ENCODE peak calls at places on chromosomes 6 and 20, in six cellular contexts. One of them, this sample, is unnamed.

GRCh38 chr20:4661191-4661590 is 60.5 kb upstream of the PRND start:
- DNase-seq in mucosa of descending colon: peak; percentile 65
- DNase-seq in non-pigmented ciliary epithelial cell: no peak
- DNase-seq in T-helper 1 cell: no peak
- DNase-seq in stimulated activated CD8-positive, alpha-beta memory T cell treated with anti-CD3 and anti-CD28 coated beads, Interleukin-15, amount 100 ng/mL, for 48 hours: peak; percentile 8
- DNase-seq in dorsolateral prefrontal cortex: no peak
- DNase-seq in this sample: no peak

GRCh38 chr20:62053465-62054196 is 12.1 kb downstream of the TAF4 start:
- DNase-seq in dorsolateral prefrontal cortex: no peak
- DNase-seq in stimulated activated CD8-positive, alpha-beta memory T cell treated with anti-CD3 and anti-CD28 coated beads, Interleukin-15, amount 100 ng/mL, for 48 hours: no peak
- DNase-seq in mucosa of descending colon: no peak
- DNase-seq in non-pigmented ciliary epithelial cell: no peak
- DNase-seq in T-helper 1 cell: no peak
- DNase-seq in this sample: no peak

GRCh38 chr6:113495521-113495920 is 361.6 kb upstream of the MARCKS start:
- DNase-seq in T-helper 1 cell: no peak
- DNase-seq in mucosa of descending colon: no peak
- DNase-seq in non-pigmented ciliary epithelial cell: peak; percentile 90
- DNase-seq in dorsolateral prefrontal cortex: no peak
- DNase-seq in stimulated activated CD8-positive, alpha-beta memory T cell treated with anti-CD3 and anti-CD28 coated beads, Interleukin-15, amount 100 ng/mL, for 48 hours: no peak
- DNase-seq in this sample: no peak

GRCh38 chr20:21099653-21100589 is 6.2 kb downstream of the LINC00237 start:
- DNase-seq in T-helper 1 cell: no peak
- DNase-seq in dorsolateral prefrontal cortex: no peak
- DNase-seq in mucosa of descending colon: peak; percentile 72
- DNase-seq in stimulated activated CD8-positive, alpha-beta memory T cell treated with anti-CD3 and anti-CD28 coated beads, Interleukin-15, amount 100 ng/mL, for 48 hours: peak; percentile 25
- DNase-seq in non-pigmented ciliary epithelial cell: no peak
- DNase-seq in this sample: peak; percentile 42

GRCh38 chr6:7975764-7976146 is 65.2 kb upstream of the TXNDC5 start:
- DNase-seq in non-pigmented ciliary epithelial cell: no peak
- DNase-seq in dorsolateral prefrontal cortex: no peak
- DNase-seq in T-helper 1 cell: no peak
- DNase-seq in stimulated activated CD8-positive, alpha-beta memory T cell treated with anti-CD3 and anti-CD28 coated beads, Interleukin-15, amount 100 ng/mL, for 48 hours: no peak
- DNase-seq in mucosa of descending colon: no peak
- DNase-seq in this sample: no peak

GRCh38 chr6:137827977-137828815 is 38.9 kb upstream of the TNFAIP3 start:
- DNase-seq in mucosa of descending colon: no peak
- DNase-seq in non-pigmented ciliary epithelial cell: no peak
- DNase-seq in dorsolateral prefrontal cortex: no peak
- DNase-seq in stimulated activated CD8-positive, alpha-beta memory T cell treated with anti-CD3 and anti-CD28 coated beads, Interleukin-15, amount 100 ng/mL, for 48 hours: no peak
- DNase-seq in T-helper 1 cell: no peak
- DNase-seq in this sample: no peak

GRCh38 chr6:53412751-53413150 is 64.0 kb upstream of the ELOVL5 start:
- DNase-seq in dorsolateral prefrontal cortex: no peak
- DNase-seq in mucosa of descending colon: no peak
- DNase-seq in non-pigmented ciliary epithelial cell: no peak
- DNase-seq in T-helper 1 cell: no peak
- DNase-seq in stimulated activated CD8-positive, alpha-beta memory T cell treated with anti-CD3 and anti-CD28 coated beads, Interleukin-15, amount 100 ng/mL, for 48 hours: no peak
- DNase-seq in this sample: no peak

GRCh38 chr20:41734506-41734945 is 116.3 kb upstream of the CHD6 start:
- DNase-seq in stimulated activated CD8-positive, alpha-beta memory T cell treated with anti-CD3 and anti-CD28 coated beads, Interleukin-15, amount 100 ng/mL, for 48 hours: peak; percentile 1
- DNase-seq in mucosa of descending colon: no peak
- DNase-seq in dorsolateral prefrontal cortex: peak; percentile 19
- DNase-seq in T-helper 1 cell: peak; percentile 8
- DNase-seq in non-pigmented ciliary epithelial cell: peak; percentile 2
- DNase-seq in this sample: no peak

GRCh38 chr6:33112148-33112547 is 36.4 kb downstream of the HLA-DPB1 start:
- DNase-seq in mucosa of descending colon: no peak
- DNase-seq in non-pigmented ciliary epithelial cell: peak; percentile 20
- DNase-seq in stimulated activated CD8-positive, alpha-beta memory T cell treated with anti-CD3 and anti-CD28 coated beads, Interleukin-15, amount 100 ng/mL, for 48 hours: no peak
- DNase-seq in T-helper 1 cell: peak; percentile 24
- DNase-seq in dorsolateral prefrontal cortex: no peak
- DNase-seq in this sample: no peak

GRCh38 chr20:22288156-22288555 is 296.2 kb downstream of the FOXA2 start:
- DNase-seq in dorsolateral prefrontal cortex: no peak
- DNase-seq in mucosa of descending colon: no peak
- DNase-seq in T-helper 1 cell: no peak
- DNase-seq in stimulated activated CD8-positive, alpha-beta memory T cell treated with anti-CD3 and anti-CD28 coated beads, Interleukin-15, amount 100 ng/mL, for 48 hours: no peak
- DNase-seq in non-pigmented ciliary epithelial cell: no peak
- DNase-seq in this sample: no peak

GRCh38 chr20:50418890-50419642 is 91.1 kb upstream of the PTPN1 start:
- DNase-seq in non-pigmented ciliary epithelial cell: no peak
- DNase-seq in dorsolateral prefrontal cortex: no peak
- DNase-seq in stimulated activated CD8-positive, alpha-beta memory T cell treated with anti-CD3 and anti-CD28 coated beads, Interleukin-15, amount 100 ng/mL, for 48 hours: no peak
- DNase-seq in mucosa of descending colon: no peak
- DNase-seq in T-helper 1 cell: no peak
- DNase-seq in this sample: no peak

GRCh38 chr20:51327251-51327841 is 215.2 kb downstream of the NFATC2 start:
- DNase-seq in T-helper 1 cell: no peak
- DNase-seq in non-pigmented ciliary epithelial cell: peak; percentile 86
- DNase-seq in dorsolateral prefrontal cortex: peak; percentile 22
- DNase-seq in mucosa of descending colon: no peak
- DNase-seq in stimulated activated CD8-positive, alpha-beta memory T cell treated with anti-CD3 and anti-CD28 coated beads, Interleukin-15, amount 100 ng/mL, for 48 hours: no peak
- DNase-seq in this sample: no peak

GRCh38 chr6:7911345-7911725 is 747 bp upstream of the TXNDC5 start:
- DNase-seq in stimulated activated CD8-positive, alpha-beta memory T cell treated with anti-CD3 and anti-CD28 coated beads, Interleukin-15, amount 100 ng/mL, for 48 hours: no peak
- DNase-seq in mucosa of descending colon: no peak
- DNase-seq in dorsolateral prefrontal cortex: no peak
- DNase-seq in non-pigmented ciliary epithelial cell: no peak
- DNase-seq in T-helper 1 cell: no peak
- DNase-seq in this sample: no peak

GRCh38 chr20:48189177-48189576 is 403.9 kb upstream of the SULF2 start:
- DNase-seq in dorsolateral prefrontal cortex: no peak
- DNase-seq in stimulated activated CD8-positive, alpha-beta memory T cell treated with anti-CD3 and anti-CD28 coated beads, Interleukin-15, amount 100 ng/mL, for 48 hours: no peak
- DNase-seq in non-pigmented ciliary epithelial cell: no peak
- DNase-seq in T-helper 1 cell: no peak
- DNase-seq in mucosa of descending colon: no peak
- DNase-seq in this sample: no peak

GRCh38 chr6:142318714-142319113 is 16.9 kb downstream of the ADGRG6 start:
- DNase-seq in non-pigmented ciliary epithelial cell: no peak
- DNase-seq in dorsolateral prefrontal cortex: no peak
- DNase-seq in mucosa of descending colon: no peak
- DNase-seq in stimulated activated CD8-positive, alpha-beta memory T cell treated with anti-CD3 and anti-CD28 coated beads, Interleukin-15, amount 100 ng/mL, for 48 hours: no peak
- DNase-seq in T-helper 1 cell: no peak
- DNase-seq in this sample: no peak

GRCh38 chr6:90183587-90184333 is 112.9 kb downstream of the BACH2 start:
- DNase-seq in stimulated activated CD8-positive, alpha-beta memory T cell treated with anti-CD3 and anti-CD28 coated beads, Interleukin-15, amount 100 ng/mL, for 48 hours: no peak
- DNase-seq in T-helper 1 cell: no peak
- DNase-seq in non-pigmented ciliary epithelial cell: no peak
- DNase-seq in dorsolateral prefrontal cortex: no peak
- DNase-seq in mucosa of descending colon: no peak
- DNase-seq in this sample: no peak

GRCh38 chr6:169371344-169372144 is 117.9 kb upstream of the THBS2 start:
- DNase-seq in dorsolateral prefrontal cortex: no peak
- DNase-seq in mucosa of descending colon: no peak
- DNase-seq in T-helper 1 cell: no peak
- DNase-seq in non-pigmented ciliary epithelial cell: no peak
- DNase-seq in stimulated activated CD8-positive, alpha-beta memory T cell treated with anti-CD3 and anti-CD28 coated beads, Interleukin-15, amount 100 ng/mL, for 48 hours: no peak
- DNase-seq in this sample: no peak

GRCh38 chr20:32941155-32941885 is 62.9 kb downstream of the SUN5 start:
- DNase-seq in stimulated activated CD8-positive, alpha-beta memory T cell treated with anti-CD3 and anti-CD28 coated beads, Interleukin-15, amount 100 ng/mL, for 48 hours: no peak
- DNase-seq in dorsolateral prefrontal cortex: no peak
- DNase-seq in mucosa of descending colon: no peak
- DNase-seq in non-pigmented ciliary epithelial cell: no peak
- DNase-seq in T-helper 1 cell: no peak
- DNase-seq in this sample: no peak

GRCh38 chr20:54625497-54625896 is 150.1 kb downstream of the DOK5 start:
- DNase-seq in stimulated activated CD8-positive, alpha-beta memory T cell treated with anti-CD3 and anti-CD28 coated beads, Interleukin-15, amount 100 ng/mL, for 48 hours: no peak
- DNase-seq in mucosa of descending colon: no peak
- DNase-seq in T-helper 1 cell: no peak
- DNase-seq in non-pigmented ciliary epithelial cell: no peak
- DNase-seq in dorsolateral prefrontal cortex: no peak
- DNase-seq in this sample: no peak

GRCh38 chr6:170085475-170086401 is 205.1 kb downstream of the DLL1 start:
- DNase-seq in stimulated activated CD8-positive, alpha-beta memory T cell treated with anti-CD3 and anti-CD28 coated beads, Interleukin-15, amount 100 ng/mL, for 48 hours: no peak
- DNase-seq in non-pigmented ciliary epithelial cell: no peak
- DNase-seq in dorsolateral prefrontal cortex: no peak
- DNase-seq in T-helper 1 cell: no peak
- DNase-seq in mucosa of descending colon: no peak
- DNase-seq in this sample: peak; percentile 14

GRCh38 chr6:130223508-130223907 is 757 bp upstream of the SAMD3 start:
- DNase-seq in non-pigmented ciliary epithelial cell: no peak
- DNase-seq in T-helper 1 cell: peak; percentile 46
- DNase-seq in dorsolateral prefrontal cortex: no peak
- DNase-seq in mucosa of descending colon: peak; percentile 63
- DNase-seq in stimulated activated CD8-positive, alpha-beta memory T cell treated with anti-CD3 and anti-CD28 coated beads, Interleukin-15, amount 100 ng/mL, for 48 hours: peak; percentile 48
- DNase-seq in this sample: peak; percentile 28

GRCh38 chr6:45419574-45420082 is 41.9 kb upstream of the SUPT3H start:
- DNase-seq in non-pigmented ciliary epithelial cell: no peak
- DNase-seq in dorsolateral prefrontal cortex: peak; percentile 46
- DNase-seq in stimulated activated CD8-positive, alpha-beta memory T cell treated with anti-CD3 and anti-CD28 coated beads, Interleukin-15, amount 100 ng/mL, for 48 hours: peak; percentile 59
- DNase-seq in mucosa of descending colon: peak; percentile 75
- DNase-seq in T-helper 1 cell: peak; percentile 40
- DNase-seq in this sample: peak; percentile 51

GRCh38 chr20:38536310-38536709 is 44.7 kb upstream of the ADIG start:
- DNase-seq in mucosa of descending colon: no peak
- DNase-seq in dorsolateral prefrontal cortex: no peak
- DNase-seq in non-pigmented ciliary epithelial cell: peak; percentile 23
- DNase-seq in stimulated activated CD8-positive, alpha-beta memory T cell treated with anti-CD3 and anti-CD28 coated beads, Interleukin-15, amount 100 ng/mL, for 48 hours: no peak
- DNase-seq in T-helper 1 cell: no peak
- DNase-seq in this sample: no peak

GRCh38 chr6:44047801-44048200 is 79.5 kb downstream of the MRPL14 start:
- DNase-seq in non-pigmented ciliary epithelial cell: no peak
- DNase-seq in mucosa of descending colon: no peak
- DNase-seq in T-helper 1 cell: no peak
- DNase-seq in dorsolateral prefrontal cortex: no peak
- DNase-seq in stimulated activated CD8-positive, alpha-beta memory T cell treated with anti-CD3 and anti-CD28 coated beads, Interleukin-15, amount 100 ng/mL, for 48 hours: no peak
- DNase-seq in this sample: no peak

GRCh38 chr6:26520840-26521484 is 17.2 kb upstream of the HMGN4 start:
- DNase-seq in mucosa of descending colon: peak; percentile 93
- DNase-seq in T-helper 1 cell: peak; percentile 86
- DNase-seq in non-pigmented ciliary epithelial cell: no peak
- DNase-seq in stimulated activated CD8-positive, alpha-beta memory T cell treated with anti-CD3 and anti-CD28 coated beads, Interleukin-15, amount 100 ng/mL, for 48 hours: peak; percentile 62
- DNase-seq in dorsolateral prefrontal cortex: peak; percentile 83
- DNase-seq in this sample: peak; percentile 78

GRCh38 chr6:44222987-44223470 is 366 bp upstream of the SLC29A1 start:
- DNase-seq in T-helper 1 cell: no peak
- DNase-seq in dorsolateral prefrontal cortex: no peak
- DNase-seq in mucosa of descending colon: no peak
- DNase-seq in non-pigmented ciliary epithelial cell: no peak
- DNase-seq in stimulated activated CD8-positive, alpha-beta memory T cell treated with anti-CD3 and anti-CD28 coated beads, Interleukin-15, amount 100 ng/mL, for 48 hours: no peak
- DNase-seq in this sample: no peak

GRCh38 chr20:53828673-53829085 is 235.0 kb upstream of the ZNF217 start:
- DNase-seq in non-pigmented ciliary epithelial cell: peak; percentile 88
- DNase-seq in mucosa of descending colon: no peak
- DNase-seq in stimulated activated CD8-positive, alpha-beta memory T cell treated with anti-CD3 and anti-CD28 coated beads, Interleukin-15, amount 100 ng/mL, for 48 hours: no peak
- DNase-seq in T-helper 1 cell: no peak
- DNase-seq in dorsolateral prefrontal cortex: peak; percentile 21
- DNase-seq in this sample: no peak

GRCh38 chr6:167949121-167949684 is 48.3 kb upstream of the KIF25 start:
- DNase-seq in mucosa of descending colon: no peak
- DNase-seq in dorsolateral prefrontal cortex: no peak
- DNase-seq in non-pigmented ciliary epithelial cell: no peak
- DNase-seq in stimulated activated CD8-positive, alpha-beta memory T cell treated with anti-CD3 and anti-CD28 coated beads, Interleukin-15, amount 100 ng/mL, for 48 hours: no peak
- DNase-seq in T-helper 1 cell: no peak
- DNase-seq in this sample: no peak

GRCh38 chr20:52217689-52218395 is 26.3 kb upstream of the ZFP64 start:
- DNase-seq in non-pigmented ciliary epithelial cell: no peak
- DNase-seq in mucosa of descending colon: no peak
- DNase-seq in stimulated activated CD8-positive, alpha-beta memory T cell treated with anti-CD3 and anti-CD28 coated beads, Interleukin-15, amount 100 ng/mL, for 48 hours: no peak
- DNase-seq in dorsolateral prefrontal cortex: no peak
- DNase-seq in T-helper 1 cell: no peak
- DNase-seq in this sample: no peak

GRCh38 chr6:103699770-103700169 is 1159.9 kb downstream of the HACE1 start:
- DNase-seq in non-pigmented ciliary epithelial cell: no peak
- DNase-seq in stimulated activated CD8-positive, alpha-beta memory T cell treated with anti-CD3 and anti-CD28 coated beads, Interleukin-15, amount 100 ng/mL, for 48 hours: no peak
- DNase-seq in dorsolateral prefrontal cortex: no peak
- DNase-seq in mucosa of descending colon: no peak
- DNase-seq in T-helper 1 cell: no peak
- DNase-seq in this sample: no peak

This sample was measured in activated B cell treated with CpG ODN at 0.5 μM for 24 hours.